ENCODE peak calls at places on chromosomes 7 and 10, in nine cellular contexts. One of them, this sample, is unnamed.

GRCh38 chr10:77889277-77889903 is 37.2 kb downstream of the DLG5 start:
- DNase-seq in stomach: peak
- DNase-seq in HepG2: peak
- DNase-seq in pancreas: peak
- DNase-seq in A549: no peak
- DNase-seq in PC-3: peak
- DNase-seq in body of pancreas: peak
- DNase-seq in iPS DF 6.9: peak
- DNase-seq in CD4-positive, CD25-positive, alpha-beta regulatory T cell: no peak
- DNase-seq in this sample: no peak

GRCh38 chr10:95282115-95282514 is 8.7 kb downstream of the PDLIM1 start:
- DNase-seq in pancreas: no peak
- DNase-seq in iPS DF 6.9: no peak
- DNase-seq in CD4-positive, CD25-positive, alpha-beta regulatory T cell: no peak
- DNase-seq in body of pancreas: no peak
- DNase-seq in PC-3: no peak
- DNase-seq in A549: no peak
- DNase-seq in stomach: no peak
- DNase-seq in HepG2: peak
- DNase-seq in this sample: no peak

GRCh38 chr10:124909563-124909962 is 32.4 kb upstream of the ZRANB1 start:
- DNase-seq in PC-3: no peak
- DNase-seq in pancreas: no peak
- DNase-seq in iPS DF 6.9: no peak
- DNase-seq in CD4-positive, CD25-positive, alpha-beta regulatory T cell: no peak
- DNase-seq in body of pancreas: no peak
- DNase-seq in HepG2: peak
- DNase-seq in stomach: no peak
- DNase-seq in A549: no peak
- DNase-seq in this sample: no peak

GRCh38 chr10:17001961-17002749 is 127.5 kb downstream of the CUBN start:
- DNase-seq in CD4-positive, CD25-positive, alpha-beta regulatory T cell: peak
- DNase-seq in pancreas: no peak
- DNase-seq in HepG2: no peak
- DNase-seq in iPS DF 6.9: no peak
- DNase-seq in body of pancreas: peak
- DNase-seq in stomach: no peak
- DNase-seq in A549: no peak
- DNase-seq in PC-3: no peak
- DNase-seq in this sample: peak

GRCh38 chr7:29278362-29279070 is 83.9 kb downstream of the CHN2 start:
- DNase-seq in CD4-positive, CD25-positive, alpha-beta regulatory T cell: no peak
- DNase-seq in pancreas: peak
- DNase-seq in A549: no peak
- DNase-seq in PC-3: no peak
- DNase-seq in HepG2: no peak
- DNase-seq in stomach: no peak
- DNase-seq in iPS DF 6.9: no peak
- DNase-seq in body of pancreas: no peak
- DNase-seq in this sample: no peak

GRCh38 chr10:97822261-97822687 is 27.4 kb upstream of the GOLGA7B start:
- DNase-seq in iPS DF 6.9: no peak
- DNase-seq in body of pancreas: peak
- DNase-seq in PC-3: peak
- DNase-seq in A549: no peak
- DNase-seq in HepG2: no peak
- DNase-seq in stomach: no peak
- DNase-seq in pancreas: no peak
- DNase-seq in CD4-positive, CD25-positive, alpha-beta regulatory T cell: no peak
- DNase-seq in this sample: no peak

GRCh38 chr10:122588381-122588780 is 27.8 kb downstream of the DMBT1 start:
- DNase-seq in A549: no peak
- DNase-seq in stomach: no peak
- DNase-seq in iPS DF 6.9: no peak
- DNase-seq in PC-3: no peak
- DNase-seq in body of pancreas: no peak
- DNase-seq in CD4-positive, CD25-positive, alpha-beta regulatory T cell: no peak
- DNase-seq in HepG2: no peak
- DNase-seq in pancreas: peak
- DNase-seq in this sample: no peak

GRCh38 chr10:84588971-84589370 is 260.6 kb downstream of the CCSER2 start:
- DNase-seq in PC-3: no peak
- DNase-seq in HepG2: no peak
- DNase-seq in CD4-positive, CD25-positive, alpha-beta regulatory T cell: no peak
- DNase-seq in stomach: no peak
- DNase-seq in iPS DF 6.9: no peak
- DNase-seq in A549: no peak
- DNase-seq in body of pancreas: no peak
- DNase-seq in pancreas: peak
- DNase-seq in this sample: no peak

GRCh38 chr10:110501142-110501937 is 3.6 kb downstream of the DUSP5 start:
- DNase-seq in PC-3: peak
- DNase-seq in body of pancreas: peak
- DNase-seq in CD4-positive, CD25-positive, alpha-beta regulatory T cell: peak
- DNase-seq in iPS DF 6.9: no peak
- DNase-seq in pancreas: peak
- DNase-seq in stomach: peak
- DNase-seq in HepG2: peak
- DNase-seq in A549: peak
- DNase-seq in this sample: peak

GRCh38 chr10:110499796-110500514 is 2.2 kb downstream of the DUSP5 start:
- DNase-seq in PC-3: no peak
- DNase-seq in CD4-positive, CD25-positive, alpha-beta regulatory T cell: no peak
- DNase-seq in iPS DF 6.9: no peak
- DNase-seq in HepG2: no peak
- DNase-seq in body of pancreas: no peak
- DNase-seq in stomach: no peak
- DNase-seq in pancreas: no peak
- DNase-seq in A549: no peak
- DNase-seq in this sample: no peak

GRCh38 chr10:110502072-110502845 is 4.6 kb downstream of the DUSP5 start:
- DNase-seq in iPS DF 6.9: no peak
- DNase-seq in PC-3: no peak
- DNase-seq in stomach: no peak
- DNase-seq in body of pancreas: no peak
- DNase-seq in CD4-positive, CD25-positive, alpha-beta regulatory T cell: no peak
- DNase-seq in A549: no peak
- DNase-seq in pancreas: no peak
- DNase-seq in HepG2: no peak
- DNase-seq in this sample: no peak

GRCh38 chr10:110498982-110499795 is 1.5 kb downstream of the DUSP5 start:
- DNase-seq in PC-3: peak
- DNase-seq in pancreas: no peak
- DNase-seq in CD4-positive, CD25-positive, alpha-beta regulatory T cell: no peak
- DNase-seq in HepG2: peak
- DNase-seq in body of pancreas: peak
- DNase-seq in stomach: peak
- DNase-seq in iPS DF 6.9: no peak
- DNase-seq in A549: no peak
- DNase-seq in this sample: peak

DNA sequence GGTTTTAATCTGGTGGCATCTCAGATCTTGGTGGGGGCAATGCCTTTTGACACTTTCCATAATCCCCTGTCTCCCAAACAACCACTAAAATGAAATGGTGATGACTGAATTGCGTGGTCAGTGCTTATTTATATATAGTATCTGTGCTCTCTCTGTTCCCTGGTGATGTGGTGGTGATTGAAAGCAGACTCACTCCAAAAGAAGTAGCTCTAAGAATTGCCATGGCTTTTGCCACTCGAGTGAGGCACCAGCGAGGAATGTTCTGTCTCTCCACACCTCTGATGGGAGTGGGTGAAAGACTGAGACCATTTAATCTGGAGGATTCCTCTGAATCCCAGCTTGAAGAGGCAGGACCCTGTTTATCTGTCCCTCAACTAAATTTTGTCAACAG is 2.8 kb downstream of the DUSP5 start:
- DNase-seq in pancreas: no peak
- DNase-seq in CD4-positive, CD25-positive, alpha-beta regulatory T cell: no peak
- DNase-seq in body of pancreas: no peak
- DNase-seq in A549: no peak
- DNase-seq in HepG2: no peak
- DNase-seq in PC-3: peak
- DNase-seq in stomach: no peak
- DNase-seq in iPS DF 6.9: no peak
- DNase-seq in this sample: peak
- H3K4me3 ChIP-seq in pancreas: no peak
- H3K4me3 ChIP-seq in CD4-positive, CD25-positive, alpha-beta regulatory T cell: peak
- H3K4me3 ChIP-seq in body of pancreas: no peak
- H3K4me3 ChIP-seq in A549: peak
- H3K4me3 ChIP-seq in HepG2: no peak
- H3K4me3 ChIP-seq in PC-3: peak
- H3K4me3 ChIP-seq in stomach: peak
- H3K4me3 ChIP-seq in iPS DF 6.9: no peak
- H3K4me3 ChIP-seq in this sample: peak

GRCh38 chr7:20787658-20788057 is 972 bp upstream of the SP8 start:
- DNase-seq in CD4-positive, CD25-positive, alpha-beta regulatory T cell: no peak
- DNase-seq in HepG2: no peak
- DNase-seq in PC-3: no peak
- DNase-seq in pancreas: no peak
- DNase-seq in iPS DF 6.9: no peak
- DNase-seq in body of pancreas: no peak
- DNase-seq in A549: no peak
- DNase-seq in stomach: no peak
- DNase-seq in this sample: no peak

GRCh38 chr7:20785211-20786048 is 1.3 kb downstream of the SP8 start:
- DNase-seq in A549: no peak
- DNase-seq in body of pancreas: no peak
- DNase-seq in PC-3: peak
- DNase-seq in pancreas: peak
- DNase-seq in iPS DF 6.9: no peak
- DNase-seq in HepG2: no peak
- DNase-seq in stomach: peak
- DNase-seq in CD4-positive, CD25-positive, alpha-beta regulatory T cell: no peak
- DNase-seq in this sample: no peak

GRCh38 chr7:20786779-20787651 is at the start of gene SP8:
- DNase-seq in HepG2: peak
- DNase-seq in pancreas: no peak
- DNase-seq in stomach: no peak
- DNase-seq in A549: peak
- DNase-seq in body of pancreas: no peak
- DNase-seq in PC-3: no peak
- DNase-seq in CD4-positive, CD25-positive, alpha-beta regulatory T cell: no peak
- DNase-seq in iPS DF 6.9: no peak
- DNase-seq in this sample: no peak

GRCh38 chr7:20786049-20786412 is 655 bp downstream of the SP8 start:
- DNase-seq in iPS DF 6.9: no peak
- DNase-seq in A549: no peak
- DNase-seq in body of pancreas: no peak
- DNase-seq in CD4-positive, CD25-positive, alpha-beta regulatory T cell: no peak
- DNase-seq in HepG2: no peak
- DNase-seq in pancreas: no peak
- DNase-seq in PC-3: no peak
- DNase-seq in stomach: no peak
- DNase-seq in this sample: no peak

GRCh38 chr7:20786421-20786778 is 286 bp downstream of the SP8 start:
- DNase-seq in CD4-positive, CD25-positive, alpha-beta regulatory T cell: no peak
- DNase-seq in A549: no peak
- DNase-seq in iPS DF 6.9: no peak
- DNase-seq in HepG2: no peak
- DNase-seq in PC-3: no peak
- DNase-seq in pancreas: no peak
- DNase-seq in body of pancreas: no peak
- DNase-seq in stomach: no peak
- DNase-seq in this sample: no peak
- H3K4me3 ChIP-seq in CD4-positive, CD25-positive, alpha-beta regulatory T cell: peak
- H3K4me3 ChIP-seq in A549: peak
- H3K4me3 ChIP-seq in iPS DF 6.9: peak
- H3K4me3 ChIP-seq in HepG2: peak
- H3K4me3 ChIP-seq in PC-3: peak
- H3K4me3 ChIP-seq in pancreas: no peak
- H3K4me3 ChIP-seq in body of pancreas: no peak
- H3K4me3 ChIP-seq in stomach: peak
- H3K4me3 ChIP-seq in this sample: peak

GRCh38 chr7:54680377-54681005 is 78.5 kb downstream of the SEC61G start:
- DNase-seq in stomach: no peak
- DNase-seq in CD4-positive, CD25-positive, alpha-beta regulatory T cell: no peak
- DNase-seq in body of pancreas: no peak
- DNase-seq in HepG2: no peak
- DNase-seq in pancreas: no peak
- DNase-seq in iPS DF 6.9: no peak
- DNase-seq in A549: no peak
- DNase-seq in PC-3: no peak
- DNase-seq in this sample: no peak
- H3K4me3 ChIP-seq in stomach: no peak
- H3K4me3 ChIP-seq in CD4-positive, CD25-positive, alpha-beta regulatory T cell: no peak
- H3K4me3 ChIP-seq in body of pancreas: no peak
- H3K4me3 ChIP-seq in HepG2: no peak
- H3K4me3 ChIP-seq in pancreas: no peak
- H3K4me3 ChIP-seq in iPS DF 6.9: no peak
- H3K4me3 ChIP-seq in A549: no peak
- H3K4me3 ChIP-seq in PC-3: no peak
- H3K4me3 ChIP-seq in this sample: no peak

GRCh38 chr7:101125989-101126650 is 784 bp upstream of the SERPINE1 start:
- DNase-seq in A549: peak
- DNase-seq in stomach: peak
- DNase-seq in iPS DF 6.9: no peak
- DNase-seq in CD4-positive, CD25-positive, alpha-beta regulatory T cell: no peak
- DNase-seq in PC-3: no peak
- DNase-seq in body of pancreas: peak
- DNase-seq in pancreas: peak
- DNase-seq in HepG2: peak
- DNase-seq in this sample: peak

GRCh38 chr7:101126651-101127459 is at the start of gene SERPINE1:
- DNase-seq in body of pancreas: peak
- DNase-seq in A549: peak
- DNase-seq in CD4-positive, CD25-positive, alpha-beta regulatory T cell: no peak
- DNase-seq in stomach: peak
- DNase-seq in PC-3: peak
- DNase-seq in iPS DF 6.9: no peak
- DNase-seq in HepG2: peak
- DNase-seq in pancreas: peak
- DNase-seq in this sample: peak

GRCh38 chr7:101127460-101128039 is 646 bp downstream of the SERPINE1 start:
- DNase-seq in PC-3: no peak
- DNase-seq in body of pancreas: no peak
- DNase-seq in CD4-positive, CD25-positive, alpha-beta regulatory T cell: no peak
- DNase-seq in iPS DF 6.9: no peak
- DNase-seq in pancreas: no peak
- DNase-seq in stomach: no peak
- DNase-seq in HepG2: no peak
- DNase-seq in A549: no peak
- DNase-seq in this sample: no peak

GRCh38 chr7:101128040-101128834 is 1.3 kb downstream of the SERPINE1 start:
- DNase-seq in iPS DF 6.9: no peak
- DNase-seq in HepG2: no peak
- DNase-seq in PC-3: peak
- DNase-seq in body of pancreas: no peak
- DNase-seq in A549: no peak
- DNase-seq in CD4-positive, CD25-positive, alpha-beta regulatory T cell: no peak
- DNase-seq in stomach: no peak
- DNase-seq in pancreas: no peak
- DNase-seq in this sample: no peak

DNA sequence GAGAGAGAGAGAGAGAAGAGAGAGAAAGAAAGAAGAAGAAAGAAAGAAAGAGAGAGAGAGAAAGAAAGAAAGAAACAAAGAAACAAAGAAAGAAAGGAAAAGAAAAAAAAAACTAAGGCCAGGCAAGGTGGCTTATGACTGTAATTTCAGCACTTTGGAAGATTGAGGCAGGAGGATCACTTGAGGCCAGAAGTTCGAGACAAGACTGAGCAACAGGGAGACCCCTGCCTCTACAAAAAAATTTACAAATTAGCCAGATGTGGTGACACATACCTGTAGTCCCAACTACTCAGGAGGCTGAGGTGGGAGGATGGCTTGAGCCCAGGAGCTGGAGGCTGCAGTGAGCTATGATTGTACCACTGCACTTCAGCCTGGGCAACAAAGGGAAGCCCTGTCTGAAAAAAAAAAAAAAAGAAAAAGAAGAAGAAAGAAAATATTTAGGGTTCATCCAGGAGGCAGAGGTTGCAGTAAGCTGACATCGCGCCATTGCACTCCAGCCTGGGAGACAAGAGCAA is 2.8 kb downstream of the SERPINE1 start:
- DNase-seq in iPS DF 6.9: no peak
- DNase-seq in CD4-positive, CD25-positive, alpha-beta regulatory T cell: no peak
- DNase-seq in pancreas: no peak
- DNase-seq in HepG2: no peak
- DNase-seq in A549: no peak
- DNase-seq in body of pancreas: no peak
- DNase-seq in stomach: no peak
- DNase-seq in PC-3: no peak
- DNase-seq in this sample: no peak
- H3K4me3 ChIP-seq in iPS DF 6.9: no peak
- H3K4me3 ChIP-seq in CD4-positive, CD25-positive, alpha-beta regulatory T cell: no peak
- H3K4me3 ChIP-seq in pancreas: no peak
- H3K4me3 ChIP-seq in HepG2: no peak
- H3K4me3 ChIP-seq in A549: peak
- H3K4me3 ChIP-seq in body of pancreas: no peak
- H3K4me3 ChIP-seq in stomach: no peak
- H3K4me3 ChIP-seq in PC-3: no peak
- H3K4me3 ChIP-seq in this sample: peak

This sample was measured in skeletal muscle cell.